ENCODE peak calls at places on chromosomes 5 and 9, in six cellular contexts. I is CD8-positive, alpha-beta memory T cell; C is GM06990; M is neural progenitor cell; L is fibroblast of lung; V is transverse colon. A is an unnamed sample.

GRCh38 chr9:89664896-89665329 is 60.1 kb downstream of the GADD45G start:
- DNase-seq in L (no peak), V (peak; percentile 85), C (no peak), M (no peak), I (no peak), A (no peak)

GRCh38 chr9:36204906-36205547 is 14.3 kb downstream of the CLTA start:
- DNase-seq in I (no peak), C (no peak), L (no peak), M (peak; percentile 35), V (no peak), A (no peak)

GRCh38 chr5:73370620-73371583 is 77.7 kb downstream of the FOXD1 start:
- DNase-seq in V (no peak), C (no peak), L (peak; percentile 96), M (no peak), I (no peak), A (peak; percentile 63)

GRCh38 chr9:132537352-132537751 is 45.1 kb upstream of the BARHL1 start:
- DNase-seq in I (no peak), V (no peak), C (no peak), M (no peak), L (no peak), A (no peak)

GRCh38 chr9:70412678-70413426 is 1.6 kb downstream of the KLF9 start:
- DNase-seq in I (peak; percentile 52), C (peak; percentile 35), L (peak; percentile 81), M (peak; percentile 52), V (peak; percentile 83), A (no peak)

GRCh38 chr5:31671339-31671741 is 32.4 kb downstream of the PDZD2 start:
- DNase-seq in V (no peak), C (no peak), I (no peak), L (no peak), M (no peak), A (no peak)

GRCh38 chr5:128534729-128535128 is 3.3 kb downstream of the FBN2 start:
- DNase-seq in C (no peak), I (no peak), L (peak; percentile 61), M (no peak), V (no peak), A (no peak)

GRCh38 chr5:145791866-145792265 is 43.3 kb downstream of the PRELID2 start:
- DNase-seq in M (no peak), L (no peak), C (no peak), I (no peak), V (no peak), A (no peak)

GRCh38 chr9:133700861-133701320 is 37.3 kb downstream of the SARDH start:
- DNase-seq in L (no peak), I (no peak), V (no peak), M (no peak), C (no peak), A (no peak)

GRCh38 chr5:59326551-59326950 is 567.0 kb downstream of the PDE4D start:
- DNase-seq in I (no peak), M (no peak), V (no peak), L (peak; percentile 51), C (no peak), A (no peak)

GRCh38 chr9:120663950-120664349 is 50.3 kb downstream of the MEGF9 start:
- DNase-seq in I (no peak), V (no peak), M (no peak), L (no peak), C (no peak), A (no peak)

GRCh38 chr9:132443951-132444615 is 34.1 kb downstream of the CFAP77 start:
- DNase-seq in I (no peak), L (no peak), V (no peak), C (no peak), M (no peak), A (no peak)

GRCh38 chr5:112554089-112554977 is 135.3 kb upstream of the EPB41L4A start:
- DNase-seq in V (no peak), L (no peak), M (no peak), C (no peak), I (no peak), A (no peak)

GRCh38 chr5:33641722-33642505 is 201.1 kb downstream of the TARS1 start:
- DNase-seq in I (peak; percentile 7), L (peak; percentile 58), M (no peak), C (peak; percentile 39), V (no peak), A (no peak)

GRCh38 chr5:78361226-78361993 is 993 bp downstream of the SCAMP1 start:
- DNase-seq in L (peak; percentile 74), I (no peak), V (peak; percentile 53), C (no peak), M (peak; percentile 50), A (no peak)

GRCh38 chr9:123415593-123415930 is 59.6 kb downstream of the CRB2 start:
- DNase-seq in V (no peak), C (no peak), M (no peak), I (no peak), L (no peak), A (no peak)

GRCh38 chr9:13388157-13388556 is 108.7 kb upstream of the MPDZ start:
- DNase-seq in V (no peak), C (no peak), I (no peak), M (no peak), L (peak; percentile 32), A (no peak)

GRCh38 chr5:68538886-68539420 is 323.4 kb downstream of the PIK3R1 start:
- DNase-seq in V (no peak), C (no peak), I (no peak), M (no peak), L (no peak), A (no peak)

DNA sequence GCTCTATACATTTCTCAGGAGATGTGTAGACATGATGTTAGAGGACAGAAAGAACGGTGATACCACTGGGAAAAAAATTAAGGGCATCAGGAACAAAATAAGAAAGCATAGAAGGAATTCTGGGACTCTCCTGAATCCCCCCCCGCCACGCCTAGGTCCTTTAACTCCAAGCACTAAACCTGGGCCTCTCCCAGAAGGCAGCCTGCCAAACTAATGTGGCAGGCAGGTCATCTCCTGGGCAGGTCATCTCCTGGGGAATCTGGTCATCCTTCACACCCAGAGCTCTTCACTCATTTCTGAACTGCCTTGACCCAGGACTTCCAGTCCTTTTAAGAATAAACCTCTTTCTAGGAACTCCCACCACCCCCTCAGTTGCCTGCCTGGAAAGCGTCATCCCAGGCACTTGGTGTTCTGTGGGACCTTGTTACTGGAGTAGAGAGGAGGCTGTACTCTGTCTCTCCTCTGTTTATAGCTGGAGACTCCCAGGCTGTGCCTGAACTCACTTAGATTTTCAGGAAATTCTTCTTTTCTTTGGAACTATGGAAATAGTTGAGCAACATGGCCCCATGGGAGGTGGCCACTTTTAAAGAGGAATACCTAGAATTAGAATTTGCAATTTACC is 24.1 kb downstream of the PSAT1 start:
- DNase-seq in L (no peak), M (no peak), I (no peak), V (no peak), C (no peak), A (no peak)
- H3K36me3 ChIP-seq in L (no peaks in the 10 kb centered on the region), M (peaks cover 30% of the 10 kb centered on the region), I (no peaks in the 10 kb centered on the region), V (no peaks in the 10 kb centered on the region), C (peaks cover 1% of the 10 kb centered on the region), A (peaks cover 18% of the 10 kb centered on the region)

GRCh38 chr5:169083394-169084018 is 217.4 kb downstream of the SLIT3 start:
- DNase-seq in M (no peak), L (no peak), V (no peak), C (no peak), I (no peak), A (no peak)

GRCh38 chr5:169089343-169089742 is 211.6 kb downstream of the SLIT3 start:
- DNase-seq in L (no peak), C (no peak), M (no peak), V (no peak), I (no peak), A (no peak)

GRCh38 chr5:169084775-169085566 is 216.0 kb downstream of the SLIT3 start:
- DNase-seq in L (no peak), V (no peak), M (peak; percentile 24), C (no peak), I (no peak), A (no peak)

GRCh38 chr5:169088032-169088726 is 212.8 kb downstream of the SLIT3 start:
- DNase-seq in C (no peak), L (no peak), V (no peak), M (peak; percentile 43), I (no peak), A (no peak)

DNA sequence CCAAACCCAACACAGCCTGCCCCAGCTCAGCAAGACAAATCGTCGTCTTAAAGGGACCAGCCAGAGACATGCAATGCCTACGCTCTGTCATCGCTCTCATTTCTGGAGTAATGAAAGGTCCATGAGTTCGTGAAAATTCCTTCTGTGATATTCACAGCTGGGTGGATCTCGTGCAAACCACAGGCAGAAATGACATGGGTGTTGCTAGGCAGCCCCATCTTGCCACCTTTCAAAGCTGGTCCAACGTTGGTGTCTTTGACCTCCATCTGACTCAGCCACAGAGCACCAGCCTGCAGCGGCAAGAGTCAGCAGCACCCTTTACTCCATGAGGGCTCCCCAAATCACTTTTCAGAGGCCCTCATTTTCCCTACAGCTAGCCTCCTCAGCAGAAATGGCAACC is 215.3 kb downstream of the SLIT3 start:
- DNase-seq in C (no peak), L (no peak), M (no peak), V (no peak), I (no peak), A (no peak)
- H3K27me3 ChIP-seq in C (peaks cover 1% of the 10 kb centered on the region), L (no peaks in the 10 kb centered on the region), M (no peaks in the 10 kb centered on the region), V (no peaks in the 10 kb centered on the region), I (no peaks in the 10 kb centered on the region), A (no peaks in the 10 kb centered on the region)

DNA sequence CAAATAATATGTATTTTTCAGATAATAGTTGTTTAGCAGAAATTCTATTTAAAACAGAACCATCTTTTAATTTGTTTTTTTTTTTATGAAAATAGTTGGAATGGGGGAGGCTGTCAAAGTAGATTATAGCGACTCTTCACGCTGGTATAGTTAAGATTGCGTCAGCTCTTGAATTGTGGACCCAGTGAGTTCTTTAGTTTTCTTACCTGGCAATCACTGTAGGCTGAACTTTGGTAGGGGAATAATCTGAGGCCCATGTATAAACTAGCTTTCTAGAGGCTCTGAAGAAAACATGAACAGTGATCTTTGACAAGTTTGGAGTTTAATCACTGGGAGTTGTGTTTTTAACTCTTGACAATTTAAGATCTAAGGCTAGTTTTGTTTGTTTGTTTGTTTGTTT is 80.8 kb downstream of the CD180 start:
- DNase-seq in L (no peak), V (no peak), C (no peak), M (no peak), I (no peak), A (no peak)
- H3K36me3 ChIP-seq in L (no peaks in the 10 kb centered on the region), V (no peaks in the 10 kb centered on the region), C (no peaks in the 10 kb centered on the region), M (no peaks in the 10 kb centered on the region), I (no peaks in the 10 kb centered on the region), A (no peaks in the 10 kb centered on the region)

GRCh38 chr5:170740586-170741205 is 42.8 kb upstream of the GABRP start:
- DNase-seq in V (no peak), M (no peak), C (no peak), I (no peak), L (no peak), A (no peak)

GRCh38 chr5:170739446-170739845 is 44.1 kb upstream of the GABRP start:
- DNase-seq in M (no peak), L (no peak), C (no peak), I (no peak), V (no peak), A (no peak)

GRCh38 chr5:170738840-170739239 is 44.7 kb upstream of the GABRP start:
- DNase-seq in L (no peak), M (no peak), I (no peak), C (no peak), V (no peak), A (no peak)

GRCh38 chr5:170736966-170737365 is 46.6 kb upstream of the GABRP start:
- DNase-seq in V (no peak), L (no peak), I (no peak), C (no peak), M (no peak), A (no peak)

DNA sequence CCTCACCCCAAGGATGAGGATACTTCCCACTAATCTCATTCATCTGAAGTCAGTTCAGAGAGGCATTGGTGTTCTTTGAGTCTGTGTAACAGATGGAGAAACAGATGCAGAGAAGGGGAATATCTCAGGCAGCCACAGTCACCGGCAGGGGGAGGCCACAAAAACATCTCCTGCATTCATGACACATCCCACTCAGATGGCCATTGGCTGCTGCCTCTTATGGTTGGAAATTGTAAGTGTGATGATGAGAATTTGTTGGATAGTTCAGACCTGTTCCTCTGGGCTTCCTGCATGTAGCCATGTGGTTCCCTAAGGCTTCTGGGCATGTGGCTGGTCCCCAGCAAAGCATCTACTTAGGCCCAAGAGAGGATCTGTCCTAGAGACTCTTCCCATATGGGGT is 45.9 kb upstream of the GABRP start:
- DNase-seq in I (no peak), L (no peak), V (no peak), M (no peak), C (no peak), A (no peak)
- H3K27me3 ChIP-seq in I (no peaks in the 10 kb centered on the region), L (no peaks in the 10 kb centered on the region), V (no peaks in the 10 kb centered on the region), M (no peaks in the 10 kb centered on the region), C (no peaks in the 10 kb centered on the region), A (no peaks in the 10 kb centered on the region)